ENCODE peak calls at places on chromosomes 2 and 18, in six cellular contexts. E is H9, X is neuronal stem cell, C is mesenchymal stem cell, K is IMR-90, V is trophoblast cell. I is an unnamed sample.

GRCh38 chr18:8695932-8696510 is 9.3 kb upstream of the MTCL1 start:
- DNase-seq in V (peak), K (no peak), E (no peak), C (no peak), X (no peak), I (no peak)

GRCh38 chr2:6917071-6917760 is at the start of gene RNF144A:
- DNase-seq in E (peak), K (peak), X (peak), C (peak), V (peak), I (no peak)

GRCh38 chr2:132620115-132620514 is 49.9 kb downstream of the LYPD1 start:
- DNase-seq in K (peak), V (no peak), C (peak), E (no peak), X (no peak), I (no peak)

GRCh38 chr2:204913854-204914464 is 368.7 kb downstream of the PARD3B start:
- DNase-seq in V (no peak), X (no peak), K (no peak), C (no peak), E (peak), I (no peak)

GRCh38 chr2:223826995-223827394 is 10.4 kb downstream of the AP1S3 start:
- DNase-seq in X (no peak), E (no peak), V (no peak), K (no peak), C (no peak), I (no peak)

GRCh38 chr2:118981627-118982026 is 39.6 kb downstream of the MARCO start:
- DNase-seq in E (no peak), X (no peak), K (no peak), V (no peak), C (no peak), I (no peak)

GRCh38 chr2:120142528-120143261 is 80.5 kb downstream of the TMEM185B start:
- DNase-seq in X (no peak), K (no peak), V (no peak), C (no peak), E (no peak), I (no peak)

GRCh38 chr2:145638675-145639074 is 1118.8 kb upstream of the ZEB2 start:
- DNase-seq in K (no peak), E (no peak), X (no peak), C (no peak), V (no peak), I (no peak)

GRCh38 chr18:25830787-25831186 is 259.6 kb downstream of the SS18 start:
- DNase-seq in V (peak), K (peak), C (peak), X (no peak), E (no peak), I (no peak)

GRCh38 chr2:17373041-17373440 is 145.2 kb downstream of the RAD51AP2 start:
- DNase-seq in E (no peak), C (no peak), V (no peak), X (no peak), K (peak), I (no peak)

GRCh38 chr2:118371500-118371899 is 283.2 kb downstream of the INSIG2 start:
- DNase-seq in V (peak), X (peak), C (no peak), K (peak), E (peak), I (peak)

GRCh38 chr2:202005272-202005887 is 28.3 kb upstream of the FZD7 start:
- DNase-seq in V (no peak), K (no peak), C (no peak), E (no peak), X (no peak), I (no peak)

GRCh38 chr18:12867724-12868123 is 16.3 kb downstream of the PTPN2 start:
- DNase-seq in C (no peak), E (no peak), X (no peak), V (no peak), K (no peak), I (no peak)

GRCh38 chr2:105732096-105732495 is 12.6 kb upstream of the NCK2 start:
- DNase-seq in X (no peak), C (no peak), E (no peak), V (no peak), K (no peak), I (no peak)

GRCh38 chr2:55887906-55888625 is 35.5 kb downstream of the EFEMP1 start:
- DNase-seq in X (no peak), C (peak), E (no peak), V (peak), K (peak), I (no peak)

GRCh38 chr2:157336137-157336721 is 10.6 kb upstream of the ERMN start:
- DNase-seq in E (peak), K (peak), V (peak), C (peak), X (no peak), I (peak)

GRCh38 chr2:165349181-165349580 is 110.0 kb downstream of the SCN2A start:
- DNase-seq in C (no peak), X (no peak), E (no peak), V (no peak), K (no peak), I (no peak)

GRCh38 chr2:71884303-71885042 is 263.2 kb downstream of the CYP26B1 start:
- DNase-seq in C (peak), X (no peak), E (no peak), V (no peak), K (peak), I (peak)

GRCh38 chr2:96701636-96702035 is 38.2 kb downstream of the LMAN2L start:
- DNase-seq in C (no peak), X (no peak), V (no peak), E (no peak), K (no peak), I (no peak)

GRCh38 chr18:59502222-59502898 is 143.3 kb upstream of the LMAN1 start:
- DNase-seq in E (no peak), V (no peak), C (peak), X (no peak), K (peak), I (no peak)

GRCh38 chr2:27255187-27255586 is 7.7 kb downstream of the SLC30A3 start:
- DNase-seq in K (no peak), X (no peak), V (no peak), C (no peak), E (no peak), I (no peak)

GRCh38 chr18:9743200-9744016 is 35.3 kb downstream of the RAB31 start:
- DNase-seq in V (peak), E (peak), K (peak), X (no peak), C (peak), I (peak)

GRCh38 chr2:190682168-190682567 is 33.3 kb downstream of the NAB1 start:
- DNase-seq in C (peak), X (no peak), V (no peak), K (peak), E (no peak), I (no peak)

GRCh38 chr18:43350176-43350575 is 72.9 kb upstream of the SYT4 start:
- DNase-seq in X (no peak), K (no peak), E (no peak), V (no peak), C (no peak), I (no peak)

GRCh38 chr2:144886847-144887246 is 366.9 kb upstream of the ZEB2 start:
- DNase-seq in V (no peak), E (no peak), X (no peak), C (no peak), K (no peak), I (no peak)

GRCh38 chr2:216516730-216517350 is 18.2 kb downstream of the RPL37A start:
- DNase-seq in C (peak), E (no peak), K (peak), V (peak), X (no peak), I (no peak)

GRCh38 chr2:112879491-112880041 is 31.4 kb upstream of the IL37 start:
- DNase-seq in E (no peak), X (no peak), C (no peak), K (no peak), V (no peak), I (no peak)

GRCh38 chr2:109690457-109690821 is 76.3 kb downstream of the SOWAHC start:
- DNase-seq in E (no peak), V (no peak), C (no peak), X (no peak), K (no peak), I (no peak)

GRCh38 chr2:127770973-127771735 is 39.8 kb downstream of the WDR33 start:
- DNase-seq in V (peak), C (peak), E (no peak), K (peak), X (no peak), I (no peak)

GRCh38 chr18:12768622-12769021 is 65.8 kb downstream of the PSMG2 start:
- DNase-seq in C (no peak), K (peak), V (no peak), X (no peak), E (no peak), I (no peak)

GRCh38 chr18:35443847-35444246 is 53.9 kb downstream of the INO80C start:
- DNase-seq in V (no peak), X (no peak), C (no peak), K (no peak), E (no peak), I (no peak)

GRCh38 chr2:88831792-88832248 is 140.3 kb downstream of the RPIA start:
- DNase-seq in X (peak), V (peak), C (no peak), E (no peak), K (peak), I (peak)

GRCh38 chr2:205139822-205140612 is 542.3 kb upstream of the NRP2 start:
- DNase-seq in C (no peak), K (no peak), X (peak), E (peak), V (no peak), I (peak)

GRCh38 chr2:42446503-42447271 is 47.1 kb downstream of the KCNG3 start:
- DNase-seq in X (no peak), V (no peak), K (no peak), E (no peak), C (no peak), I (no peak)

GRCh38 chr2:100416397-100416938 is 1.0 kb downstream of the CHST10 start:
- DNase-seq in V (no peak), E (no peak), X (no peak), K (no peak), C (no peak), I (no peak)

GRCh38 chr2:100416939-100417744 is at the start of gene CHST10:
- DNase-seq in V (peak), E (peak), C (peak), X (peak), K (peak), I (peak)

GRCh38 chr2:100418563-100418962 is 1.1 kb upstream of the CHST10 start:
- DNase-seq in X (no peak), K (no peak), C (no peak), E (no peak), V (no peak), I (no peak)

GRCh38 chr2:100413586-100413985 is 3.9 kb downstream of the CHST10 start:
- DNase-seq in X (no peak), K (no peak), C (no peak), E (no peak), V (no peak), I (no peak)

GRCh38 chr2:100417745-100418090 is 250 bp upstream of the CHST10 start:
- DNase-seq in K (no peak), V (no peak), X (no peak), E (no peak), C (peak), I (no peak)
- H4K8ac ChIP-seq in K (peak), V (peak), X (no peak), E (no peak), C (peak), I (no peak)

DNA sequence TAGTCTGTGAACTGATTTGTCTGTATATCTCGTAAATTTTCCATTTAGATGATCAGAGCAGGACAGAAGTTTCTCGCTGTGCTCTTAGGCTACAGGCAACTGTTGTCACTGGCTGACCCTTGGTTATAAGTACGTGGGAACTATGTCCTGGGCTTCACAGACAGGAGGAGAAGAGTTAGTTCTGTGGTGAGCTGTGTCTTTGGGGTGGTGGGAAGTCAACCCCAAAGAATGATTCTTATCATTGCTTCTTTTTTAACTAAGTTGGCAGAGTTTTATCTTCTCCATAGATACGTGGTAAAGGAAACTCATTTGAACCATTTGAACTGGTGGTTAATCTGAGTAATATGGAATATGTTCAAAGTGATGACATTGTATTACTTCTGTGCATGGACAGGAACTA is 230.6 kb upstream of the EPAS1 start:
- DNase-seq in K (peak), V (no peak), X (no peak), C (peak), E (no peak), I (no peak)
- H4K91ac ChIP-seq in K (peak), V (peak), X (no peak), C (peak), E (no peak), I (no peak)

GRCh38 chr18:29711931-29712330 is 1330.6 kb downstream of the DSC3 start:
- DNase-seq in C (no peak), E (peak), X (no peak), K (no peak), V (no peak), I (peak)

DNA sequence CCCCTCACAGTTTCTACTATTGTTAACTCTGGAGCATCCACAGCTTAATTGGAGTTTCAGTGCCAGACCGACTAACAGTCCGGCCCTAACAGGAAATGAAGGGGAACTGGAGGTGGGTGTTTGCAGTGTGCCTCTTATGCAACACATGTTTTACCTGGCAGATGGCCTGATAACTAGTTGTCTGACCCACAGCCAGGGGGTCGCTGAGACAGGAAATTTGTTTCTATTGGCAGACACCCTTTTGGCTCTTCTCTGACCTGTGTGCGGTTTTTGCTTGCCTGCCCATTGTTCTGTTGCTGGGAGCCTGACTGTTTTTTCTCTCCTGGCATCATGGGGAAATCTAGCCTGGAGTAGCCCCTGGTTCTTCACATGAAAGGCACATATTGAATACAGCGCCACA is 1329.8 kb downstream of the DSC3 start:
- DNase-seq in C (no peak), V (no peak), X (no peak), K (no peak), E (no peak), I (no peak)
- H4K8ac ChIP-seq in C (no peak), V (no peak), X (no peak), K (no peak), E (no peak), I (no peak)

GRCh38 chr2:179343945-179344279 is 79.3 kb upstream of the SESTD1 start:
- DNase-seq in C (no peak), E (no peak), K (no peak), X (no peak), V (no peak), I (no peak)
- H4K91ac ChIP-seq in C (no peak), E (no peak), K (peak), X (no peak), V (no peak), I (no peak)

GRCh38 chr2:36354816-36355156 is 792 bp upstream of the CRIM1 start:
- DNase-seq in E (no peak), K (no peak), C (no peak), X (no peak), V (peak), I (no peak)

GRCh38 chr2:36356990-36357505 is 1.5 kb downstream of the CRIM1 start:
- DNase-seq in K (peak), C (peak), E (no peak), X (no peak), V (peak), I (no peak)

GRCh38 chr2:36355157-36355889 is at the start of gene CRIM1:
- DNase-seq in C (peak), K (peak), E (peak), X (peak), V (peak), I (peak)

GRCh38 chr2:36356199-36356989 is 816 bp downstream of the CRIM1 start:
- DNase-seq in E (no peak), V (peak), K (peak), C (peak), X (peak), I (peak)

GRCh38 chr2:36355890-36356198 is 266 bp downstream of the CRIM1 start:
- DNase-seq in C (no peak), K (no peak), X (no peak), V (no peak), E (no peak), I (no peak)
- H4K8ac ChIP-seq in C (peak), K (no peak), X (no peak), V (peak), E (no peak), I (peak)

DNA sequence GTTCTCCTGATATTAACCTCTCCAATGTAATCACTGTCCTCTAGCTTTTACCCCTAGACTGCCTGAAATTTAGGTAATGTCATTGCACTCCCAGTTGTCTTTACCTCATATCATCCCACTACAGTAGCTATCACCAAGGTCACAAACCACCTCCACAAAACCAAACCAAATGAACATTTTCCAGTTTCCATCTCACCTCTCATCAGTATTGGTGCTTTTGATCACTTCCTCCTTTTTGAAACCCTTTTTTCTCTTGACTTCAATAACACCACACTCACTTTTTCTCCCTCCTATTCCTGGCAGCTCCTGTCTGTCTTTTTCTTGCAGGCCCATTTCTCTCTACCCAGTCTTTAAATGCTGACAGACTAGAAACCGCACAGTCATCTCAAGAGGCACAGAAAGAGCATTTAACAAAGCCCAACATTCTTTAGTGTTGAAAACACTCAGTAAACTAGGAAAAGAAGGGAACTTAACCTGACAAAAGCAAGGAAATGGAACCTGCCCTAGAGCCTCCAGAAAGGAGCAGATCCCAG is 95.9 kb upstream of the SIX2 start:
- DNase-seq in C (no peak), V (no peak), K (no peak), X (no peak), E (no peak), I (no peak)
- H4K91ac ChIP-seq in C (no peak), V (no peak), K (no peak), X (no peak), E (no peak), I (no peak)

GRCh38 chr18:62725896-62726295 is 10.6 kb downstream of the PHLPP1 start:
- DNase-seq in X (no peak), K (no peak), C (no peak), E (no peak), V (no peak), I (no peak)

GRCh38 chr18:62730926-62731325 is 15.6 kb downstream of the PHLPP1 start:
- DNase-seq in C (no peak), X (no peak), E (no peak), K (no peak), V (no peak), I (no peak)

GRCh38 chr18:62728254-62728653 is 12.9 kb downstream of the PHLPP1 start:
- DNase-seq in C (no peak), K (no peak), E (no peak), X (no peak), V (no peak), I (no peak)

GRCh38 chr18:62732631-62733030 is 17.3 kb downstream of the PHLPP1 start:
- DNase-seq in C (no peak), X (no peak), E (no peak), K (no peak), V (no peak), I (no peak)

GRCh38 chr18:62729487-62730386 is 14.4 kb downstream of the PHLPP1 start:
- DNase-seq in K (no peak), V (no peak), E (no peak), X (no peak), C (no peak), I (no peak)
- H4K8ac ChIP-seq in K (no peak), V (no peak), E (no peak), X (no peak), C (no peak), I (no peak)